ENCODE peak calls at places on chromosome 12, in four cellular contexts. One of them, this sample, is unnamed.

GRCh38 chr12:130212384-130212783 is 50.1 kb downstream of the FZD10 start:
- DNase-seq in K562: no peak
- DNase-seq in HepG2: no peak
- DNase-seq in GM12878: no peak
- DNase-seq in this sample: no peak

GRCh38 chr12:23504043-23504442 is 445.4 kb downstream of the SOX5 start:
- DNase-seq in K562: peak
- DNase-seq in HepG2: no peak
- DNase-seq in GM12878: no peak
- DNase-seq in this sample: peak

GRCh38 chr12:111685322-111685810 is 390 bp downstream of the BRAP start:
- DNase-seq in K562: peak
- DNase-seq in HepG2: peak
- DNase-seq in GM12878: no peak
- DNase-seq in this sample: no peak

GRCh38 chr12:122847516-122847836 is 12.2 kb downstream of the HIP1R start:
- DNase-seq in K562: no peak
- DNase-seq in HepG2: no peak
- DNase-seq in GM12878: no peak
- DNase-seq in this sample: no peak

GRCh38 chr12:51087818-51088217 is 4.4 kb upstream of the CSRNP2 start:
- DNase-seq in K562: no peak
- DNase-seq in HepG2: no peak
- DNase-seq in GM12878: peak
- DNase-seq in this sample: no peak

GRCh38 chr12:116204169-116204568 is 73.3 kb downstream of the MED13L start:
- DNase-seq in K562: no peak
- DNase-seq in HepG2: no peak
- DNase-seq in GM12878: no peak
- DNase-seq in this sample: no peak

GRCh38 chr12:105672576-105672975 is 342.1 kb downstream of the C12orf75 start:
- DNase-seq in K562: no peak
- DNase-seq in HepG2: no peak
- DNase-seq in GM12878: no peak
- DNase-seq in this sample: no peak

GRCh38 chr12:123389560-123390351 is 5.8 kb downstream of the KMT5A start:
- DNase-seq in K562: peak
- DNase-seq in HepG2: peak
- DNase-seq in GM12878: no peak
- DNase-seq in this sample: peak

GRCh38 chr12:62642509-62642908 is 175.9 kb downstream of the MON2 start:
- DNase-seq in K562: no peak
- DNase-seq in HepG2: no peak
- DNase-seq in GM12878: no peak
- DNase-seq in this sample: no peak

GRCh38 chr12:3130053-3130805 is 53.0 kb downstream of the TSPAN9 start:
- DNase-seq in K562: no peak
- DNase-seq in HepG2: no peak
- DNase-seq in GM12878: no peak
- DNase-seq in this sample: no peak

GRCh38 chr12:131621701-131622421 is 89.0 kb upstream of the SFSWAP start:
- DNase-seq in K562: peak
- DNase-seq in HepG2: no peak
- DNase-seq in GM12878: no peak
- DNase-seq in this sample: no peak

GRCh38 chr12:49086116-49086515 is 8.5 kb downstream of the DHH start:
- DNase-seq in K562: no peak
- DNase-seq in HepG2: no peak
- DNase-seq in GM12878: no peak
- DNase-seq in this sample: no peak

GRCh38 chr12:22787557-22787956 is 162.6 kb downstream of the ETNK1 start:
- DNase-seq in K562: no peak
- DNase-seq in HepG2: no peak
- DNase-seq in GM12878: no peak
- DNase-seq in this sample: no peak

GRCh38 chr12:27814411-27814810 is 34.4 kb upstream of the MANSC4 start:
- DNase-seq in K562: no peak
- DNase-seq in HepG2: no peak
- DNase-seq in GM12878: no peak
- DNase-seq in this sample: no peak

GRCh38 chr12:127893875-127894635 is 372.9 kb upstream of the TMEM132C start:
- DNase-seq in K562: peak
- DNase-seq in HepG2: no peak
- DNase-seq in GM12878: no peak
- DNase-seq in this sample: no peak

GRCh38 chr12:119621878-119622277 is 28.3 kb downstream of the TMEM233 start:
- DNase-seq in K562: no peak
- DNase-seq in HepG2: no peak
- DNase-seq in GM12878: no peak
- DNase-seq in this sample: no peak

GRCh38 chr12:53078425-53079225 is 565 bp downstream of the SPRYD3 start:
- DNase-seq in K562: no peak
- DNase-seq in HepG2: no peak
- DNase-seq in GM12878: no peak
- DNase-seq in this sample: no peak

GRCh38 chr12:103677905-103678304 is 90.8 kb downstream of the STAB2 start:
- DNase-seq in K562: no peak
- DNase-seq in HepG2: no peak
- DNase-seq in GM12878: no peak
- DNase-seq in this sample: no peak

GRCh38 chr12:666766-667308 is 3.6 kb upstream of the NINJ2 start:
- DNase-seq in K562: peak
- DNase-seq in HepG2: no peak
- DNase-seq in GM12878: peak
- DNase-seq in this sample: no peak

GRCh38 chr12:113161415-113162016 is 12.0 kb downstream of the CFAP73 start:
- DNase-seq in K562: peak
- DNase-seq in HepG2: no peak
- DNase-seq in GM12878: no peak
- DNase-seq in this sample: peak

GRCh38 chr12:59041241-59042121 is 121.2 kb upstream of the LRIG3 start:
- DNase-seq in K562: no peak
- DNase-seq in HepG2: no peak
- DNase-seq in GM12878: no peak
- DNase-seq in this sample: no peak

DNA sequence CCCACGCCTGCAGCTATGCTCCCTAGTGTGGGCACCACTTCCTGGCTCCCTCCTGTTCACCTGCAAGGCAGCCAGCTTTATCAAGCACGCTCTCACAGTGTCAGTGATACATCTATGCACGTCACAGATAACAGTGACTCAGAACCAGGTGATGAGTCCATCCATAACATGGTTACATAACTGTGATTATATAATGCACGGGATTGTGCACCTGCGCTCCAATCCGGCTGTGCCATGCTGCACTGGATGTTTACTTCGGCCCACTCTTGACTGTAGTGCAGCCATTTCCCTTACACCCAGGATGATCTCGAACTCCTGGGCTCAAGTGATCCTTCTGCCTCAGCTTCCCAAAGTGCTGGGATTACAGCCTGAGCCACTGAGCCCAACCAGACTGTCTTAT is 38.4 kb upstream of the CEP83 start:
- DNase-seq in K562: peak
- DNase-seq in HepG2: no peak
- DNase-seq in GM12878: no peak
- DNase-seq in this sample: no peak
- TF ChIP-seq CREM in K562: no peak
- TF ChIP-seq CREM in HepG2: no peak
- TF ChIP-seq CREM in GM12878: no peak
- TF ChIP-seq CREM in this sample: no peak

GRCh38 chr12:39103552-39104165 is 198.3 kb upstream of the CPNE8 start:
- DNase-seq in K562: peak
- DNase-seq in HepG2: peak
- DNase-seq in GM12878: peak
- DNase-seq in this sample: no peak

GRCh38 chr12:39105111-39105510 is 199.7 kb upstream of the CPNE8 start:
- DNase-seq in K562: no peak
- DNase-seq in HepG2: no peak
- DNase-seq in GM12878: no peak
- DNase-seq in this sample: no peak

DNA sequence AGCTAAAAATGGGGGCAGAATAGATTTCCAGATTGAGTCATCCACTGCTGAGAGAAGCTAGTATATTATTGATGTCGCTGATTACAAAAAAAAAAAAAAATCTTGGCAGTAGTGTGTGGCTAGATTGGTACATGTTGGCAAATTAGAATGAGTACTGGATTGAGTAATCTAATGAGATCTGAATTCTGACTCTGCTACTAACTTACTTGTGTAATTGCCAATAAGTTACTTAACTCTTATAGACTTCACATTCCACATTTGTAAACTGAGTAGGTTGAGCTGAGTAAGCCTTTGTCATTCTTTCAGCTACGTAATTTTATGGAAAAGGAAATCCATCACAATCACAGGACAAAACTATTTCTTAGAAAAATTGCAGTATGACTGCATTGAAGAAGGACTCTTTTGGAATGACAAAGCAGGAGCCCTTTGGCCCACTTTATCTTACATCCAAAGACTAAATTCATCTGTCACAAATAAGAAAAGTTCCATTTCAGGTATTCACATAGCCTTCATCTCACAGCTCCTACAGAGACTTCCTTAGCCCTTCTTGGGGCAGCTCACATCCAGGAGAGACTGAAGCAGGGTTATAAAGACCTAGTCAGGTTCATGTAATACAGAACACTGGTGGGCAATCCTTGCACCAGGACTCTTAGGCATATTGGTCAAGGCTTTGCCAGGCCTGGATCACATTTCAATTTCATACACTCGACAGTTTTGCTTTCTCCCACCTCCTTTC is 197.3 kb upstream of the CPNE8 start:
- DNase-seq in K562: no peak
- DNase-seq in HepG2: no peak
- DNase-seq in GM12878: no peak
- DNase-seq in this sample: no peak
- TF ChIP-seq SP1 in K562: no peak
- TF ChIP-seq SP1 in HepG2: no peak
- TF ChIP-seq SP1 in GM12878: no peak
- TF ChIP-seq SP1 in this sample: no peak

GRCh38 chr12:101470939-101471338 is 4.2 kb upstream of the SPIC start:
- DNase-seq in K562: no peak
- DNase-seq in HepG2: no peak
- DNase-seq in GM12878: no peak
- DNase-seq in this sample: no peak
- TF ChIP-seq MAX in K562: no peak
- TF ChIP-seq MAX in HepG2: no peak
- TF ChIP-seq MAX in GM12878: no peak
- TF ChIP-seq MAX in this sample: no peak

DNA sequence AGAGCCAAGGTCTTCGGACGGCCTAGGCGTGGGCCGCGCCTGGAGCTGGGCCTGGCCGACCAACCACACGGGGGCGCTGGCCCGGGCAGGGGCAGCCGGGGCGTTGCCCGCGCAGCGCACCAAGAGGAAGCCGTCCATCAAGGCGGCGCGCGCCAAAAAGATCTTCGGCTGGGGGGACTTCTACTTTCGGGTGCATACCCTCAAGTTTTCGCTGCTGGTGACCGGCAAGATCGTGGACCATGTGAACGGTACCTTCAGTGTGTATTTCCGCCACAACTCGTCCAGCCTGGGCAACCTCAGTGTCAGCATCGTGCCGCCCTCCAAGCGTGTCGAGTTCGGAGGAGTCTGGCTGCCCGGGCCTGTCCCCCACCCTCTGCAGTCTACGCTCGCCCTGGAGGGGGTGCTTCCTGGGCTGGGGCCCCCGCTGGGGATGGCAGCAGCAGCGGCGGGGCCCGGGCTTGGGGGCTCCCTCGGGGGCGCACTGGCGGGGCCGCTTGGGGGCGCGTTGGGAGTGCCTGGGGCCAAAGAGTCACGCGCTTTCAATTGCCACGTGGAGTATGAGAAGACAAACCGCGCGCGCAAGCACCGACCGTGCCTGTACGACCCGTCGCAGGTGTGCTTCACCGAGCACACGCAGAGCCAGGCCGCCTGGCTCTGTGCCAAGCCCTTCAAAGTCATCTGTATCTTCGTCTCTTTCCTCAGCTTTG is 4.4 kb upstream of the SHMT2 start:
- DNase-seq in K562: no peak
- DNase-seq in HepG2: no peak
- DNase-seq in GM12878: no peak
- DNase-seq in this sample: peak
- TF ChIP-seq CREM in K562: no peak
- TF ChIP-seq CREM in HepG2: no peak
- TF ChIP-seq CREM in GM12878: no peak
- TF ChIP-seq CREM in this sample: no peak

DNA sequence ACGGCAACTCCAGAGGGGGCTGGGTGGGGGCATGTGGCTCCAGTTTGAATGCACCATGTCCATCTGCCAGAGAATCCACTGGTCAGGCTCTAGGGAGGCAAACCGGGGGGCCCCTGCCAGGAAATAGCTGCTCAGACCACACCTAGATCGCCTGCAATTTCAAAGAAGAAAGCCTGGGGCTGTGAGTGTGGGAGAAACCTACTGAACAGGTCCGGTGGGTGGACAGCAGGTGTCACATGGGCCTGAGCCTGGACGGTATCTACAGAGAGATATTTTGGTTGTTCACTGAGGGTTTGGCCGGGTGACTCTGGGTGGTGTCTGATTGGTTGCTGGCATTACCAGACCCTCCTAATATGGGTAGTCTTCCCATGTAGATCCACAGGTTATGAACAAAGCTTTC is 32.0 kb downstream of the DAO start:
- DNase-seq in K562: no peak
- DNase-seq in HepG2: no peak
- DNase-seq in GM12878: no peak
- DNase-seq in this sample: no peak
- TF ChIP-seq SP1 in K562: no peak
- TF ChIP-seq SP1 in HepG2: no peak
- TF ChIP-seq SP1 in GM12878: no peak
- TF ChIP-seq SP1 in this sample: no peak

DNA sequence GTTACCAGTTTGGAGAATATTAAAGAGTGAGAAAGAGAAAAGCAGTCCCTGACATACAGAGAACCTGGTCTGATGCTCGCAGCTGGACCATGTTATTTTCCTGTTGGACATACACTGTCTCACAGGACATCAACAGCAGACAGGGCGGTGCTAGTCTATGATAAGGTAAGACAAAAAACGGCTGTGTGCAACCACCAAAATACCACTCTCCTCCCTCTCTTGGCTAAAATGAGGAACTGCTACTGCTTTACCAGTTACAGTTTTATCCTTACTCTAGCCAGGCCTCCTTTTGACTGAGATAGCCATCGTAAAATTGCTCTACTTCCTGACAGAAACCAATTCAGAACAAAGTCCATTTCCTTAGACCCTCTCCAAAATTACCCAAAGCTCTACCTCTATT is 47.0 kb upstream of the ERGIC2 start:
- DNase-seq in K562: peak
- DNase-seq in HepG2: peak
- DNase-seq in GM12878: peak
- DNase-seq in this sample: no peak
- TF ChIP-seq MAX in K562: no peak
- TF ChIP-seq MAX in HepG2: no peak
- TF ChIP-seq MAX in GM12878: no peak
- TF ChIP-seq MAX in this sample: no peak

GRCh38 chr12:121748218-121748570 is 35.6 kb downstream of the TMEM120B start:
- DNase-seq in K562: no peak
- DNase-seq in HepG2: no peak
- DNase-seq in GM12878: no peak
- DNase-seq in this sample: peak
- TF ChIP-seq CREM in K562: no peak
- TF ChIP-seq CREM in HepG2: no peak
- TF ChIP-seq CREM in GM12878: no peak
- TF ChIP-seq CREM in this sample: no peak

GRCh38 chr12:68331500-68331868 is 678 bp downstream of the MDM1 start:
- DNase-seq in K562: peak
- DNase-seq in HepG2: no peak
- DNase-seq in GM12878: no peak
- DNase-seq in this sample: no peak
- TF ChIP-seq SP1 in K562: no peak
- TF ChIP-seq SP1 in HepG2: no peak
- TF ChIP-seq SP1 in GM12878: no peak
- TF ChIP-seq SP1 in this sample: no peak

GRCh38 chr12:48001426-48002178 is 2.7 kb downstream of the COL2A1 start:
- DNase-seq in K562: peak
- DNase-seq in HepG2: no peak
- DNase-seq in GM12878: no peak
- DNase-seq in this sample: peak
- TF ChIP-seq MAX in K562: no peak
- TF ChIP-seq MAX in HepG2: no peak
- TF ChIP-seq MAX in GM12878: no peak
- TF ChIP-seq MAX in this sample: no peak

This sample was measured in WTC11.